ENCODE peak calls at places on chromosomes 5 and 9, in five cellular contexts. L is PC-3, C is SK-N-SH, Q is OCI-LY7, B is neural progenitor cell. R is an unnamed sample. For H3K36me3, the result is how much of the 10 kb centered on the place peaks cover.

GRCh38 chr9:77469515-77470197 is 178.5 kb downstream of the GNA14 start:
- DNase-seq in L (peak), C (no peak), Q (no peak), B (no peak), R (no peak)

GRCh38 chr5:97163790-97164285 is 19.2 kb downstream of the RIOK2 start:
- DNase-seq in L (no peak), C (no peak), Q (no peak), B (no peak), R (no peak)

GRCh38 chr5:137561572-137561971 is 62.4 kb upstream of the SPOCK1 start:
- DNase-seq in L (peak), C (no peak), Q (no peak), B (no peak), R (no peak)

GRCh38 chr5:120507826-120508463 is 43.8 kb downstream of the PRR16 start:
- DNase-seq in L (no peak), C (no peak), Q (no peak), B (no peak), R (no peak)

GRCh38 chr9:122788831-122789230 is at the start of gene OR5C1:
- DNase-seq in L (no peak), C (no peak), Q (no peak), B (no peak), R (no peak)

GRCh38 chr9:4743131-4743875 is 2.3 kb upstream of the AK3 start:
- DNase-seq in L (no peak), C (no peak), Q (no peak), B (no peak), R (no peak)

GRCh38 chr9:71937070-71937625 is 25.7 kb downstream of the C9orf85 start:
- DNase-seq in L (no peak), C (no peak), Q (no peak), B (no peak), R (no peak)

GRCh38 chr5:59236996-59237395 is 654.1 kb downstream of the RAB3C start:
- DNase-seq in L (peak), C (no peak), Q (no peak), B (no peak), R (no peak)

GRCh38 chr9:136943291-136944093 is 1.0 kb downstream of the FBXW5 start:
- DNase-seq in L (peak), C (peak), Q (peak), B (peak), R (peak)

GRCh38 chr5:107196500-107196899 is 474.2 kb downstream of the EFNA5 start:
- DNase-seq in L (no peak), C (no peak), Q (no peak), B (no peak), R (no peak)

GRCh38 chr5:143515829-143516228 is 112.3 kb upstream of the NR3C1 start:
- DNase-seq in L (no peak), C (no peak), Q (no peak), B (no peak), R (no peak)

GRCh38 chr5:33933723-33934544 is 2.3 kb upstream of the RXFP3 start:
- DNase-seq in L (peak), C (no peak), Q (no peak), B (no peak), R (peak)

GRCh38 chr5:68428232-68428811 is 212.8 kb downstream of the PIK3R1 start:
- DNase-seq in L (no peak), C (no peak), Q (no peak), B (no peak), R (no peak)

GRCh38 chr5:170092702-170093101 is 13.0 kb upstream of the FOXI1 start:
- DNase-seq in L (no peak), C (no peak), Q (no peak), B (no peak), R (no peak)

GRCh38 chr5:110169461-110169860 is 479.7 kb downstream of the MAN2A1 start:
- DNase-seq in L (no peak), C (no peak), Q (no peak), B (no peak), R (no peak)

GRCh38 chr9:129287595-129288305 is 109.7 kb upstream of the IER5L start:
- DNase-seq in L (no peak), C (no peak), Q (no peak), B (no peak), R (no peak)

GRCh38 chr5:176541338-176542134 is 4.3 kb upstream of the RNF44 start:
- DNase-seq in L (peak), C (no peak), Q (peak), B (peak), R (peak)

GRCh38 chr5:65078331-65078730 is 309.6 kb downstream of the CWC27 start:
- DNase-seq in L (no peak), C (no peak), Q (no peak), B (no peak), R (no peak)

GRCh38 chr5:62488531-62488930 is 76.0 kb downstream of the IPO11 start:
- DNase-seq in L (peak), C (no peak), Q (no peak), B (no peak), R (no peak)

GRCh38 chr9:14768561-14769234 is 46.2 kb upstream of the CER1 start:
- DNase-seq in L (peak), C (peak), Q (peak), B (peak), R (peak)
- TF ChIP-seq CTCF in L (peak), C (peak), Q (peak), B (peak), R (peak)

GRCh38 chr5:14617441-14617840 is 35.8 kb downstream of the OTULINL start:
- DNase-seq in L (no peak), C (no peak), Q (no peak), B (no peak), R (no peak)

GRCh38 chr5:14614490-14614889 is 32.9 kb downstream of the OTULINL start:
- DNase-seq in L (no peak), C (no peak), Q (no peak), B (no peak), R (no peak)

GRCh38 chr5:14615365-14615764 is 33.8 kb downstream of the OTULINL start:
- DNase-seq in L (peak), C (no peak), Q (no peak), B (no peak), R (no peak)
- TF ChIP-seq EZH2phosphoT487 in L (no peak), C (no peak), Q (no peak), B (no peak), R (no peak)

GRCh38 chr9:130820135-130820738 is 14.8 kb upstream of the ABL1 start:
- DNase-seq in L (no peak), C (no peak), Q (no peak), B (no peak), R (no peak)
- H3K36me3 ChIP-seq in L (under half), C (under half), Q (under half), B (under half), R (under half)

GRCh38 chr5:76082790-76083554 is at the start of gene SV2C:
- DNase-seq in L (no peak), C (peak), Q (no peak), B (peak), R (peak)
- TF ChIP-seq CTCF in L (no peak), C (no peak), Q (no peak), B (no peak), R (no peak)

GRCh38 chr5:150706776-150707390 is 6.0 kb upstream of the RBM22 start:
- DNase-seq in L (no peak), C (no peak), Q (no peak), B (no peak), R (no peak)

GRCh38 chr5:150700600-150701377 is at the start of gene RBM22:
- DNase-seq in L (peak), C (peak), Q (peak), B (peak), R (peak)

GRCh38 chr5:150700298-150700599 is 613 bp downstream of the RBM22 start:
- DNase-seq in L (no peak), C (no peak), Q (no peak), B (no peak), R (peak)

GRCh38 chr5:150703767-150704166 is 2.9 kb upstream of the RBM22 start:
- DNase-seq in L (no peak), C (no peak), Q (no peak), B (no peak), R (no peak)
- TF ChIP-seq EZH2phosphoT487 in L (no peak), C (no peak), Q (no peak), B (no peak), R (no peak)

GRCh38 chr5:1462358-1462757 is 17.1 kb upstream of the SLC6A3 start:
- DNase-seq in L (no peak), C (peak), Q (no peak), B (no peak), R (no peak)
- H3K36me3 ChIP-seq in L (half or more), C (under half), Q (half or more), B (under half), R (under half)

R was measured in MM.1S.